ENCODE peak calls at places on chromosome 11, in seven cellular contexts. One of them, this sample, is unnamed.

GRCh38 chr11:135004495-135004894 is 592.5 kb upstream of the B3GAT1 start:
- DNase-seq in astrocyte of the hippocampus: peak; percentile 11
- DNase-seq in GM19239: no peak
- DNase-seq in RWPE2: no peak
- DNase-seq in T follicular helper cell: no peak
- DNase-seq in D341Med: no peak
- DNase-seq in WTC11: no peak
- DNase-seq in this sample: no peak

GRCh38 chr11:64842851-64843841 is 1.3 kb downstream of the CDC42BPG start:
- DNase-seq in astrocyte of the hippocampus: peak; percentile 57
- DNase-seq in GM19239: no peak
- DNase-seq in RWPE2: peak; percentile 92
- DNase-seq in T follicular helper cell: no peak
- DNase-seq in D341Med: no peak
- DNase-seq in WTC11: no peak
- DNase-seq in this sample: no peak

GRCh38 chr11:7977251-7977917 is 9.8 kb upstream of the EIF3F start:
- DNase-seq in astrocyte of the hippocampus: peak; percentile 69
- DNase-seq in GM19239: no peak
- DNase-seq in RWPE2: no peak
- DNase-seq in T follicular helper cell: no peak
- DNase-seq in D341Med: no peak
- DNase-seq in WTC11: no peak
- DNase-seq in this sample: no peak

GRCh38 chr11:1749787-1750351 is 526 bp downstream of the IFITM10 start:
- DNase-seq in astrocyte of the hippocampus: peak; percentile 81
- DNase-seq in GM19239: no peak
- DNase-seq in RWPE2: peak; percentile 42
- DNase-seq in T follicular helper cell: no peak
- DNase-seq in D341Med: no peak
- DNase-seq in WTC11: no peak
- DNase-seq in this sample: peak; percentile 40

GRCh38 chr11:63017306-63017974 is 1.8 kb upstream of the SLC22A8 start:
- DNase-seq in astrocyte of the hippocampus: peak; percentile 58
- DNase-seq in GM19239: no peak
- DNase-seq in RWPE2: no peak
- DNase-seq in T follicular helper cell: no peak
- DNase-seq in D341Med: no peak
- DNase-seq in WTC11: no peak
- DNase-seq in this sample: no peak

GRCh38 chr11:123308077-123308476 is 113.0 kb upstream of the CLMP start:
- DNase-seq in astrocyte of the hippocampus: peak; percentile 56
- DNase-seq in GM19239: no peak
- DNase-seq in RWPE2: no peak
- DNase-seq in T follicular helper cell: no peak
- DNase-seq in D341Med: no peak
- DNase-seq in WTC11: no peak
- DNase-seq in this sample: no peak

GRCh38 chr11:118149493-118149892 is 3.1 kb downstream of the SCN4B start:
- DNase-seq in astrocyte of the hippocampus: no peak
- DNase-seq in GM19239: no peak
- DNase-seq in RWPE2: no peak
- DNase-seq in T follicular helper cell: no peak
- DNase-seq in D341Med: no peak
- DNase-seq in WTC11: no peak
- DNase-seq in this sample: no peak

GRCh38 chr11:102010776-102011500 is 36.3 kb upstream of the CFAP300 start:
- DNase-seq in astrocyte of the hippocampus: peak; percentile 91
- DNase-seq in GM19239: no peak
- DNase-seq in RWPE2: peak; percentile 97
- DNase-seq in T follicular helper cell: no peak
- DNase-seq in D341Med: peak; percentile 31
- DNase-seq in WTC11: peak; percentile 79
- DNase-seq in this sample: no peak

GRCh38 chr11:68905421-68906360 is 2.0 kb downstream of the IGHMBP2 start:
- DNase-seq in astrocyte of the hippocampus: no peak
- DNase-seq in GM19239: no peak
- DNase-seq in RWPE2: no peak
- DNase-seq in T follicular helper cell: no peak
- DNase-seq in D341Med: no peak
- DNase-seq in WTC11: no peak
- DNase-seq in this sample: no peak

GRCh38 chr11:70873736-70874412 is 378.5 kb downstream of the SHANK2 start:
- DNase-seq in astrocyte of the hippocampus: no peak
- DNase-seq in GM19239: no peak
- DNase-seq in RWPE2: peak; percentile 28
- DNase-seq in T follicular helper cell: no peak
- DNase-seq in D341Med: no peak
- DNase-seq in WTC11: no peak
- DNase-seq in this sample: no peak

GRCh38 chr11:2477936-2478335 is 33.1 kb downstream of the KCNQ1 start:
- DNase-seq in astrocyte of the hippocampus: no peak
- DNase-seq in GM19239: no peak
- DNase-seq in RWPE2: no peak
- DNase-seq in T follicular helper cell: no peak
- DNase-seq in D341Med: no peak
- DNase-seq in WTC11: no peak
- DNase-seq in this sample: no peak